ENCODE peak calls at places on chromosome 12, in eight cellular contexts. V, F, B, Y, H, W, A and S are unnamed samples.

GRCh38 chr12:112299704-112300103 is 82.5 kb downstream of the HECTD4 start:
- DNase-seq in A (no peak), H (no peak), V (no peak), B (no peak), W (no peak), F (no peak), Y (no peak), S (no peak)

GRCh38 chr12:82099216-82099615 is 259.0 kb downstream of the CCDC59 start:
- DNase-seq in Y (no peak), H (no peak), F (no peak), V (no peak), W (no peak), A (no peak), B (no peak), S (no peak)

GRCh38 chr12:16063728-16064127 is 152.6 kb downstream of the DERA start:
- DNase-seq in Y (peak; percentile 20), W (no peak), A (no peak), B (no peak), V (peak; percentile 4), F (no peak), H (no peak), S (no peak)

GRCh38 chr12:95191060-95191696 is 26.1 kb downstream of the FGD6 start:
- DNase-seq in H (no peak), F (no peak), V (no peak), B (no peak), Y (no peak), W (no peak), A (no peak), S (no peak)

GRCh38 chr12:38137716-38138115 is 178.9 kb upstream of the ALG10B start:
- DNase-seq in A (no peak), V (no peak), F (no peak), B (no peak), H (no peak), Y (no peak), W (no peak), S (no peak)

GRCh38 chr12:49298160-49298559 is 3.2 kb downstream of the PRPH start:
- DNase-seq in V (no peak), B (no peak), F (no peak), Y (peak; percentile 64), H (no peak), W (no peak), A (no peak), S (peak; percentile 53)

GRCh38 chr12:111653596-111653995 is 32.2 kb downstream of the BRAP start:
- DNase-seq in V (no peak), B (no peak), A (no peak), Y (no peak), F (no peak), W (no peak), H (no peak), S (no peak)

GRCh38 chr12:75850751-75851462 is 180.7 kb downstream of the PHLDA1 start:
- DNase-seq in A (no peak), W (no peak), H (no peak), B (no peak), Y (peak; percentile 40), V (peak; percentile 84), F (no peak), S (no peak)

DNA sequence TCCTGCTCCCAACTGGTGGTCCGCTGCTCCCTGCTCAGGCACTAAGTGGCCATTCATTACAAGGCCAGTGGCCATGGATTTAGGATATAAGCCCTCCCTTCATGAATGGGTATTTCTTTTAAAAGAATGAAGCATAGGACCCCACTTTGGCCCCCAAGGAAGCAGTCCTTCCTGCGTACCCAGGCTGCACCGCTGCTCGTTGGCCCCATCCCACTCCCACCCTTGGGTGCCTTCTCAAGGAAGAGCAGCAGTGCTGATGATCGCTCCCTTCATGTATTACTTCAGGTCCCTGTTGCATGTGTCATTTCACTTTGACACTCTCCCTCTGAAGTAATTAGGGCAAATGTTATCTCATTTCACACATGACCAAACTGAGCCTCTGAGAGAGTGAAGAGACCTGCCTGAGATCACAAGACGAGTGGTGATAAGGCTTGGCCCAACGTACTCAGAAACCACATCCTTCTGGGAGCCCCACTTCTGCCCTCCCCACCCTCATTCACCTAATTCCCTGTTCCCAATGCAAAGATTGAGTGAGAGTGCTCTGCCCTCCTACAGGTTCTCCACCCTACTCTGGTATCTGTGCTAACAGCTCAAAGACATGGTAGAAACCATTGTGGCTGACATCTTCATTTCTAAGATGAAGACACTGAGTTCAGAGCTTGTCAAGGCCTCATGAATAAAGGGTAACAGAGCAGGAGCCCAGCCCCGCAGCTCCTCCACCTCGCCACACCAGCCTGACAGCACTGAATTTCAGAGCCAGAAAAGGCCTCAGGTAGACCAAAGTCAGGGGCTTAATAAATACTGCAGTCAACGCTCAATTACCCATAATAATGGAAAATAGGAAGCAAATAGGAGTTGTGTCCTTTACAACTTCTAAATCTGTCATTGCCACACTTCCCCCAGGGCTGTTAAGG is 10.3 kb upstream of the KRT2 start:
- DNase-seq in B (no peak), H (no peak), Y (no peak), W (no peak), V (no peak), F (no peak), A (no peak), S (no peak)
- TF ChIP-seq POLR2A in B (no peak), H (no peak), Y (no peak), W (no peak), V (no peak), F (no peak), A (no peak), S (no peak)

DNA sequence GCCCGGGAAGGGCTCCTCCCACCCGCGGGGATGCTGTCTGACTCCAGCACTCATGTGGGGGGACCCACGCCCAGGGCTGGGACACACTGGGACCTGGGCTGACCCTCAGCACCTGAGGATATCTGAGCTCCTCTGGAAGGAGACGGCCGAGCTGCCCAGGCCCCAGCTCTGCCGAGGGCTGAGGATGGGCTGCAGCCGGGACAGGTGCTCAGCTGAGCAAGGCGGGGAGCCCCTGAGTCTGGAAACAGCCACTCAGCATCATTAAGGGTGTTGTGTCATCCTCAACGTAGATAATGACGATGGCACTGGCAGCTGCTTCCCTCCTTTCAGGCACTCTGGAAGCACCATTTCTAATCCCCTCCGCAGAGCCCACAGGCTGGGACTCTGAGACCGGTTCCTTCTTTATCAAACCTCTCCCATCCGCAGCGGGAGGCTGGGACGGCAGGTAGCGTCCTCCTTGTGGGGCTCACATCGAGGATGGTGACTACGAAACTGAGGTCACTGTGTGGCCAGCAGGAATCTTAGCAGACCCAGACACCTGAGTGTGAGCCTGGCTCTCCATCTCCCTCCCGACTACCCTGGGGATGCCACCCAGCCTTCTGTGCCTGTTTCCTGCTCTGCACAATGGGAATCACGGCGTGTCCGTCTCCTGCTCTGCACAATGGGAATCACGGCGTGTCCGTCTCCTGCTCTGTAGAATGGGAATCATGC is 26.7 kb upstream of the SFSWAP start:
- DNase-seq in F (no peak), Y (no peak), B (no peak), A (no peak), H (no peak), V (no peak), W (no peak), S (peak; percentile 73)
- H3K27ac ChIP-seq in F (no peak overlapping the region), Y (no peak overlapping the region), B (no peak overlapping the region), A (no peak overlapping the region), H (no peak overlapping the region), V (no peak overlapping the region), W (no peak overlapping the region), S (no peak overlapping the region)

GRCh38 chr12:9364224-9365176 is 156.3 kb upstream of the PZP start:
- DNase-seq in Y (no peak), B (no peak), H (no peak), A (no peak), W (no peak), F (no peak), V (peak; percentile 70), S (no peak)
- TF ChIP-seq POLR2A in Y (no peak), B (no peak), H (no peak), A (no peak), W (no peak), F (no peak), V (no peak), S (no peak)

GRCh38 chr12:28040251-28040650 is 67.7 kb upstream of the PTHLH start:
- DNase-seq in V (no peak), H (no peak), W (no peak), B (no peak), Y (no peak), F (no peak), A (no peak), S (no peak)

GRCh38 chr12:28032811-28033537 is 60.4 kb upstream of the PTHLH start:
- DNase-seq in H (no peak), A (no peak), W (no peak), F (no peak), V (peak; percentile 24), Y (no peak), B (no peak), S (no peak)

GRCh38 chr12:28033538-28033915 is 61.0 kb upstream of the PTHLH start:
- DNase-seq in V (peak; percentile 74), B (no peak), A (no peak), H (no peak), F (no peak), W (no peak), Y (no peak), S (no peak)

GRCh38 chr12:28035483-28035882 is 63.0 kb upstream of the PTHLH start:
- DNase-seq in V (peak; percentile 87), W (no peak), Y (peak; percentile 67), B (no peak), H (no peak), F (no peak), A (no peak), S (no peak)

DNA sequence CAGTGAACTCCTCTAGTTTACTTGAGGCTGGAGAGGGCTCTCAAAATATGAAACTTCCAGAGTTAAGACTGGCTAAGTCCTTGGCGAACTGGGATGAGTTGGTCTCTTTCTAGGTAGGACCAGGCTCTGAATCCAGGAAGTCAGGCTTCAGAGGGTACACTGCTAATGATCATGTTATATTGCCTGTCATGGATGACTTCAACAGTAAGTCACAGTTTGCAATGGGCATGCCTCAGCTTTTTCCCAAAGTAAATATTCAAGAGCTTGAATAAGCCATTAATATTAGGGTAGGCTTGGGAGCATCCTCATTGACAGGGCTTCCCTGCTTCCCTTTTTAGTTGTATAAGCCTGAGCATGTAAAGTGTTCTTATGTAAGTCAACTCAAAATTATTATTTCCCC is 61.7 kb upstream of the PTHLH start:
- DNase-seq in H (no peak), B (no peak), F (no peak), W (no peak), Y (no peak), A (no peak), V (no peak), S (no peak)
- H3K27ac ChIP-seq in H (no peak overlapping the region), B (no peak overlapping the region), F (no peak overlapping the region), W (no peak overlapping the region), Y (peak overlapping the region; percentile 69), A (no peak overlapping the region), V (no peak overlapping the region), S (no peak overlapping the region)

GRCh38 chr12:96257550-96258392 is 63.6 kb downstream of the ELK3 start:
- DNase-seq in F (no peak), B (no peak), W (peak; percentile 47), A (no peak), Y (no peak), V (peak; percentile 54), H (no peak), S (no peak)

GRCh38 chr12:96261557-96261956 is 67.4 kb downstream of the ELK3 start:
- DNase-seq in A (no peak), V (peak; percentile 20), F (no peak), B (no peak), W (no peak), Y (no peak), H (no peak), S (no peak)

GRCh38 chr12:96258451-96258933 is 64.3 kb downstream of the ELK3 start:
- DNase-seq in F (no peak), W (peak; percentile 88), B (no peak), A (peak; percentile 80), H (no peak), Y (no peak), V (peak; percentile 53), S (peak; percentile 52)

GRCh38 chr12:96263449-96263902 is 69.3 kb downstream of the ELK3 start:
- DNase-seq in V (peak; percentile 46), W (peak; percentile 79), Y (peak; percentile 20), F (peak; percentile 34), B (peak; percentile 81), A (no peak), H (no peak), S (no peak)

GRCh38 chr12:96260644-96261043 is 66.5 kb downstream of the ELK3 start:
- DNase-seq in Y (no peak), W (no peak), H (no peak), B (no peak), V (no peak), F (no peak), A (no peak), S (no peak)
- TF ChIP-seq POLR2A in Y (no peak), W (no peak), H (no peak), B (no peak), V (no peak), F (no peak), A (no peak), S (no peak)